ENCODE peak calls at places on chromosomes 6 and 20, in five cellular contexts. B, H, C, P and W are unnamed samples.

GRCh38 chr6:108746411-108746810 is 101.8 kb upstream of the ARMC2 start:
- DNase-seq in P (no peak), B (no peak), H (no peak), C (no peak), W (no peak)

GRCh38 chr6:118770112-118770788 is 118.9 kb upstream of the CEP85L start:
- DNase-seq in C (peak; percentile 31), H (no peak), P (no peak), B (no peak), W (peak; percentile 56)

GRCh38 chr6:11094411-11094851 is 797 bp downstream of the SMIM13 start:
- DNase-seq in P (no peak), C (peak; percentile 54), H (peak; percentile 7), B (peak; percentile 35), W (peak; percentile 6)

GRCh38 chr6:139868576-139868975 is 494.1 kb upstream of the CITED2 start:
- DNase-seq in B (no peak), P (no peak), C (no peak), H (no peak), W (no peak)

GRCh38 chr6:47200536-47201334 is 109.0 kb downstream of the TNFRSF21 start:
- DNase-seq in C (no peak), P (no peak), B (no peak), H (no peak), W (no peak)

GRCh38 chr6:151497935-151498726 is 4.3 kb downstream of the CCDC170 start:
- DNase-seq in P (no peak), C (no peak), B (no peak), H (no peak), W (no peak)

GRCh38 chr6:106913111-106913510 is 61.4 kb downstream of the CD24 start:
- DNase-seq in P (no peak), H (no peak), C (no peak), B (no peak), W (no peak)

GRCh38 chr20:3661060-3661820 is 2.0 kb downstream of the GFRA4 start:
- DNase-seq in B (no peak), P (no peak), H (no peak), C (no peak), W (no peak)

GRCh38 chr6:21594427-21595264 is 1.1 kb downstream of the SOX4 start:
- DNase-seq in H (no peak), B (peak; percentile 19), P (peak; percentile 9), C (no peak), W (peak; percentile 35)

GRCh38 chr6:14925627-14926026 is 320.2 kb upstream of the JARID2 start:
- DNase-seq in B (no peak), H (no peak), C (no peak), P (no peak), W (no peak)

GRCh38 chr20:52150440-52151258 is 40.9 kb downstream of the ZFP64 start:
- DNase-seq in P (no peak), C (peak; percentile 23), H (no peak), B (no peak), W (no peak)

GRCh38 chr20:58308290-58308679 is 1.2 kb upstream of the RAB22A start:
- DNase-seq in H (no peak), B (no peak), P (no peak), C (no peak), W (no peak)

GRCh38 chr6:44229376-44230033 is 6.1 kb downstream of the SLC29A1 start:
- DNase-seq in H (no peak), B (no peak), C (no peak), P (no peak), W (no peak)

GRCh38 chr6:128303870-128304269 is 216.5 kb downstream of the PTPRK start:
- DNase-seq in P (no peak), B (no peak), H (no peak), C (no peak), W (no peak)

GRCh38 chr6:13242178-13242577 is 86.2 kb downstream of the TBC1D7 start:
- DNase-seq in H (no peak), B (no peak), C (no peak), P (no peak), W (no peak)

GRCh38 chr6:53359843-53360834 is 11.4 kb upstream of the ELOVL5 start:
- DNase-seq in P (no peak), B (no peak), H (no peak), C (no peak), W (no peak)

GRCh38 chr6:133961831-133962230 is 8.8 kb downstream of the TBPL1 start:
- DNase-seq in H (no peak), C (no peak), P (no peak), B (no peak), W (no peak)

GRCh38 chr20:23255658-23256385 is 94.8 kb upstream of the NXT1 start:
- DNase-seq in C (no peak), H (no peak), B (no peak), P (no peak), W (peak; percentile 10)

GRCh38 chr6:147099974-147100373 is 104.2 kb upstream of the STXBP5 start:
- DNase-seq in P (no peak), H (no peak), C (no peak), B (no peak), W (no peak)

GRCh38 chr6:119349041-119349340 is 570 bp downstream of the MAN1A1 start:
- DNase-seq in P (no peak), B (no peak), H (no peak), C (peak; percentile 8), W (no peak)

GRCh38 chr6:67102743-67103142 is 1395.7 kb upstream of the EYS start:
- DNase-seq in C (no peak), H (no peak), B (no peak), P (no peak), W (no peak)

GRCh38 chr6:65075705-65076104 is 631.3 kb downstream of the EYS start:
- DNase-seq in B (no peak), C (no peak), P (no peak), H (no peak), W (no peak)

GRCh38 chr6:84027340-84028183 is 6.0 kb upstream of the MRAP2 start:
- DNase-seq in B (no peak), H (no peak), P (peak; percentile 25), C (peak; percentile 84), W (peak; percentile 99)

GRCh38 chr6:122995930-122996796 is at the start of gene CLVS2:
- DNase-seq in C (peak; percentile 75), B (no peak), P (no peak), H (no peak), W (peak; percentile 25)

GRCh38 chr6:62889240-62889639 is 322.0 kb upstream of the FKBP1C start:
- DNase-seq in B (no peak), P (no peak), C (no peak), H (no peak), W (no peak)